ENCODE peak calls at places on chromosome 18, in seven cellular contexts. Z is HepG2, E is IMR-90, L is GM12878, V is HCT116, R is K562, I is H1. D is an unnamed sample.

GRCh38 chr18:70332694-70333093 is 43.8 kb downstream of the SOCS6 start:
- DNase-seq in V (no peak), R (no peak), I (no peak), L (no peak), E (peak; percentile 57), Z (peak; percentile 58), D (no peak)

GRCh38 chr18:8988262-8988871 is 114.1 kb upstream of the NDUFV2 start:
- DNase-seq in E (peak; percentile 69), R (peak; percentile 46), L (no peak), I (peak; percentile 73), V (peak; percentile 52), Z (peak; percentile 46), D (peak; percentile 65)

GRCh38 chr18:37408676-37409305 is 156.8 kb downstream of the CELF4 start:
- DNase-seq in L (no peak), E (no peak), I (no peak), V (no peak), Z (no peak), R (no peak), D (no peak)

GRCh38 chr18:13823707-13824395 is at the start of gene MC5R:
- DNase-seq in R (peak; percentile 82), E (peak; percentile 25), Z (peak; percentile 23), I (peak; percentile 95), V (no peak), L (no peak), D (peak; percentile 33)

GRCh38 chr18:51321696-51322095 is 124.2 kb upstream of the MEX3C start:
- DNase-seq in I (no peak), E (no peak), R (no peak), Z (no peak), V (no peak), L (no peak), D (no peak)

GRCh38 chr18:3998698-3999333 is 456.3 kb downstream of the DLGAP1 start:
- DNase-seq in V (peak; percentile 43), Z (peak; percentile 14), R (peak; percentile 20), E (peak; percentile 77), L (no peak), I (no peak), D (peak; percentile 70)

GRCh38 chr18:76980663-76981387 is 151.8 kb downstream of the MBP start:
- DNase-seq in I (peak; percentile 41), V (no peak), E (no peak), R (no peak), Z (no peak), L (peak; percentile 38), D (no peak)

GRCh38 chr18:28469946-28470345 is 293.0 kb upstream of the CDH2 start:
- DNase-seq in L (no peak), V (no peak), Z (no peak), I (no peak), R (no peak), E (no peak), D (no peak)

DNA sequence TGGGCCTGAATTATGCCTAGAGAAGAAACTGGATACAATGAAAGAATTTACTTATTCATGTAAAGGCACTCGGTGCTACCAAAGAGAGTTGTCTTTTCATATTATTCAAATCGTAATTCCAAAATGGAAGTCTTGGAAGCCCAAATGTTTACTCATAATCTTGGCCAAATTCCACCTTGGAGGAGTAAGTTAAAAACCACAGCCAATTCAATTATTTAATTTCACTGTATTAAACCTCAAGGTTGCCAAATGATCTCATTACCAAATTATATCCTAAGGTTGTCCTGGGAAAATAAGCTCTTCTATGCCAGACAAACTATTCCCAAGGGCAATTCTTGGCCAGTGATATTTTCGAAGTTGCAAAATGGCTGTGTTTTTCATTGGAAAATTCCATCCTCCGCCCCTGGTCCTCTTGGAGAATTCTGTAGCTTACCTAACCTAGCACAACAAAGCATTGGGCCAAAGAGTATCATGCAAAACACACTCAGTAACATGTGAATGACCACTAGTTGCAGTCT is 11.1 kb upstream of the VPS4B start:
- DNase-seq in E (no peak), Z (no peak), V (no peak), R (no peak), L (no peak), I (no peak), D (no peak)
- H3K4me2 ChIP-seq in E (no peak overlapping the region), Z (no peak overlapping the region), V (no peak overlapping the region), R (no peak overlapping the region), L (no peak overlapping the region), I (no peak overlapping the region), D (no peak overlapping the region)

DNA sequence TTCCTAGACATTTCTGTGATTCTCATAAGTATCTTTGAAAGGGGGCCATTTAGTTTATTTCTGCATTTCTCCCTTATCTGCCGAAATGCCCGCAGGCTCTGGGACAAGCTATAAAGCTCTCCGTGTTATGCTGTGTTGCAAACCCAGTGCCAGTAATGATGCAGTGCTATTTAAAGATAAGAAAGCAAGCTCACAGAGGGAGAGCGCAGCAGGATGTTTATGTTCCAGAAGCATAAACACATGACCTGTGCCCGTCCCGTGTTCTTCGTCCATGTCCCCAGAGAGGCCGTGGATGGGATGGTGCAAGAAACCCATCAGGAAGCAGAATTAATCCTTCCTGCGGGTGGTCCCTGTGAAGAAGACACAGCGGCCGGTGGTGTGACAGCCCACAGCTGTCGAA is 99.4 kb downstream of the NEDD4L start:
- DNase-seq in I (no peak), L (no peak), E (peak; percentile 84), V (no peak), R (no peak), Z (no peak), D (no peak)
- TF ChIP-seq RAD21 in I (no peak), L (no peak), E (no peak), V (no peak), R (no peak), Z (no peak), D (no peak)

DNA sequence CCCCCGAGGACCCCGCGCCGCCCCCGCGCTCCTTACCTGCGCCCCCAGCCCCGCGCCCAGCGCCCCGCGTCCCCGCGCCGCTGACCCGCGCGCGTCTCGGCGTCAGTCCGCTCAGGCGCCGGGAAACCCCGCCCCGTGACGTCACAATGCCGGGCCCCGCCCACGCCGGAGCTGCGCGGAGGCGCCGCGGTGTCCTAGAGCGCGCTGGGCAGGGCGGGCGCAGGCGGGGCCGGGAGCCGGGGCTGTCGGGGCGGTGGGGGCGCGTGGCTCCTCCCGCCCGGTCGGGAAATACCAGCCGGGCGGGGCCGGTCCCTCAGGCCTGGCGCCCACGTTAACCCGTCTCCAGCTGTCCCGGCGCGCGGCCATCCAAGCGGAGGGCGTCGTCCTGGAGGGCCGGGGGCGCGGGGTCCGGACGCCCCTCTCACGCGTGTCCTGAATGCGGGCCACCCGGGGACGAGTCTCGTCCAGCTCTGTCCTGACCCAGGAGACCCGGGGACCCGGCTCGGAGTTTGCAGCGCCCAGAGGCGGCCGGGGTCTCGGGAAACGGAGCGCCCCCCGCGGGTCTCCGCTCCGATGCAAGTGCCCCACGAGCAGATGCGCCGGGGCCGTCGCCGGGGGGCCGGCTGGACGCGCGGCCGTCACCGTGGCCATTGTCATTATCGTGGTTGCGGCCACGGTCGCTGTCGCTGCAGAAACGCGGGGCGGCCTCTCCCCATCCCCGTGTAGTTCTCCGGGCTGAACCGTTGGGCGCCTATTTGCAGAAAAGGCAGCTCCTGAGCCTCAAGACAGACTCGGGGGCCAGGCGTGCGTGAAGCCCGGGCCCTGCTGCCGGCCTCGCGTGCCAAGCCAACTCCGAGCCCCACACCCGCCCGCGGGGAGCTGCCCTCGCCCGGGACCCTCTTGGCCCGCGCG is at the start of gene SLC66A2:
- DNase-seq in I (peak; percentile 99), R (peak; percentile 92), L (no peak), V (peak; percentile 50), E (peak; percentile 83), Z (peak; percentile 57), D (peak; percentile 66)
- TF ChIP-seq POLR2A in I (no peak), R (peak; percentile 29), L (peak; percentile 65), V (no peak), E (peak; percentile 69), Z (no peak), D (peak; percentile 54)

GRCh38 chr18:61597321-61597720 is 264.1 kb downstream of the CDH20 start:
- DNase-seq in L (no peak), E (no peak), V (no peak), R (no peak), Z (no peak), I (no peak), D (no peak)

GRCh38 chr18:61600422-61600821 is 267.2 kb downstream of the CDH20 start:
- DNase-seq in R (no peak), L (no peak), E (no peak), Z (no peak), I (no peak), V (no peak), D (no peak)

GRCh38 chr18:61595615-61596014 is 262.4 kb downstream of the CDH20 start:
- DNase-seq in Z (no peak), L (no peak), R (no peak), E (no peak), V (no peak), I (no peak), D (no peak)

GRCh38 chr18:61591200-61591719 is 258.0 kb downstream of the CDH20 start:
- DNase-seq in I (no peak), L (no peak), V (no peak), R (no peak), E (no peak), Z (no peak), D (no peak)

DNA sequence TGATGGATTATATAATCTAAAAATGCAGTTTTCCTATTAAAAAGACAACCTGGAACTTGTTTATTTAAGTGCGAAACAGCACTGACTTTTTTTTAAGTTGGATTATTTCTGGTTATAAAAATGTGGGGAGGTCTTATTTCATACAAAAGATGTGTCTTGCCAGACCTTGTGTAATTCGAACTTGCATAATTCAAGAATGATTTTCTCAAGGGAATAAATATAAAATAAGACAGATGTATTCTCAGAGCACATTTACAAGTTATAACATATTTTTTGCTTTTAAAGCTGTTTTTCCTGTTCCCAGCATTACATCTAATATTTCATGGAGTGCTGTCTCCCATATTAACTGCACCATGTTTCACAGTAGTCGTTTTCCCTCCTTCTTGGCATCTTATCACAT is 263.1 kb downstream of the CDH20 start:
- DNase-seq in I (no peak), L (no peak), V (no peak), E (peak; percentile 45), Z (no peak), R (no peak), D (no peak)
- H3K4me2 ChIP-seq in I (no peak overlapping the region), L (no peak overlapping the region), V (no peak overlapping the region), E (no peak overlapping the region), Z (no peak overlapping the region), R (no peak overlapping the region), D (no peak overlapping the region)

DNA sequence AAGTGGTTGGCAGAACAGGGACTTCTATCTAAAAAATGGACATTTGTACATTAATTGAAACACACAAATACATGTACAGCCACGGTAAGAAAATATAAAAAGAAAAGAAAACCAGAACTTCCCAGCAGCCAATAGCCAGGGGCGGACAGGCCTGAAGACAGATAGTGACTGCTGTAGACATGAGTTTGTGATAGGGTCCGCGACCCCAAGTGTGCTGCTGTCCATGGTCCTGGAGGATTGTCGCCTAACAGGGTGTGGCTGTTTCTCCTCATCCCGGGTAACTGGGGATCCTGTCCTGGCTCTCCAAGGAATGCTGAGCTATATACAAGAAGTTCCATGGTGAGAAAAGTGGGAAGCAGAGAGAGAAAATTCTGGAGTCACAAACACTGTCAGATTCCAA is 266.6 kb upstream of the SALL3 start:
- DNase-seq in L (no peak), R (peak; percentile 37), Z (no peak), E (no peak), I (peak; percentile 85), V (no peak), D (no peak)
- TF ChIP-seq RAD21 in L (no peak), R (no peak), Z (no peak), E (no peak), I (no peak), V (no peak), D (no peak)

GRCh38 chr18:46173393-46174316 is 69.5 kb downstream of the HAUS1 start:
- DNase-seq in V (peak; percentile 82), R (peak; percentile 79), E (peak; percentile 89), L (peak; percentile 48), I (peak; percentile 98), Z (peak; percentile 87), D (peak; percentile 89)
- TF ChIP-seq POLR2A in V (peak; percentile 69), R (peak; percentile 76), E (peak; percentile 83), L (peak; percentile 95), I (peak; percentile 40), Z (peak; percentile 80), D (peak; percentile 29)